ENCODE peak calls at places on chromosomes 5 and 9, in six cellular contexts. One of them, this sample, is unnamed.

GRCh38 chr5:60540855-60541805 is 158.8 kb downstream of the DEPDC1B start:
- DNase-seq in AG10803: peak
- DNase-seq in HL-60: no peak
- DNase-seq in sigmoid colon: no peak
- DNase-seq in osteocyte: no peak
- DNase-seq in cardiac fibroblast: peak
- DNase-seq in this sample: peak

GRCh38 chr5:176593273-176593869 is 16.6 kb downstream of the GPRIN1 start:
- DNase-seq in AG10803: no peak
- DNase-seq in osteocyte: no peak
- DNase-seq in HL-60: no peak
- DNase-seq in sigmoid colon: no peak
- DNase-seq in cardiac fibroblast: no peak
- DNase-seq in this sample: no peak

GRCh38 chr9:131995382-131995781 is 84.3 kb downstream of the MED27 start:
- DNase-seq in osteocyte: no peak
- DNase-seq in HL-60: no peak
- DNase-seq in sigmoid colon: no peak
- DNase-seq in cardiac fibroblast: no peak
- DNase-seq in AG10803: no peak
- DNase-seq in this sample: no peak

GRCh38 chr5:322281-322941 is 897 bp downstream of the AHRR start:
- DNase-seq in sigmoid colon: no peak
- DNase-seq in HL-60: peak
- DNase-seq in osteocyte: peak
- DNase-seq in cardiac fibroblast: peak
- DNase-seq in AG10803: peak
- DNase-seq in this sample: no peak

GRCh38 chr5:107104774-107105050 is 566.0 kb downstream of the EFNA5 start:
- DNase-seq in HL-60: no peak
- DNase-seq in cardiac fibroblast: peak
- DNase-seq in sigmoid colon: no peak
- DNase-seq in osteocyte: no peak
- DNase-seq in AG10803: no peak
- DNase-seq in this sample: no peak

GRCh38 chr9:37329576-37329975 is 92.9 kb upstream of the GRHPR start:
- DNase-seq in AG10803: peak
- DNase-seq in osteocyte: no peak
- DNase-seq in sigmoid colon: no peak
- DNase-seq in HL-60: no peak
- DNase-seq in cardiac fibroblast: peak
- DNase-seq in this sample: no peak

GRCh38 chr5:135341696-135342095 is 57.3 kb downstream of the MACROH2A1 start:
- DNase-seq in cardiac fibroblast: no peak
- DNase-seq in AG10803: no peak
- DNase-seq in HL-60: no peak
- DNase-seq in sigmoid colon: peak
- DNase-seq in osteocyte: no peak
- DNase-seq in this sample: no peak

GRCh38 chr5:58259685-58260152 is 200.2 kb downstream of the PLK2 start:
- DNase-seq in osteocyte: no peak
- DNase-seq in AG10803: peak
- DNase-seq in sigmoid colon: no peak
- DNase-seq in cardiac fibroblast: peak
- DNase-seq in HL-60: no peak
- DNase-seq in this sample: no peak

GRCh38 chr5:115297043-115297442 is 589 bp upstream of the CCDC112 start:
- DNase-seq in cardiac fibroblast: peak
- DNase-seq in sigmoid colon: no peak
- DNase-seq in HL-60: no peak
- DNase-seq in osteocyte: no peak
- DNase-seq in AG10803: peak
- DNase-seq in this sample: no peak

GRCh38 chr5:3362606-3362910 is 233.1 kb upstream of the IRX1 start:
- DNase-seq in HL-60: no peak
- DNase-seq in cardiac fibroblast: no peak
- DNase-seq in AG10803: no peak
- DNase-seq in osteocyte: no peak
- DNase-seq in sigmoid colon: peak
- DNase-seq in this sample: no peak

GRCh38 chr5:179191506-179192184 is 131.5 kb downstream of the ZNF354C start:
- DNase-seq in sigmoid colon: peak
- DNase-seq in cardiac fibroblast: no peak
- DNase-seq in osteocyte: no peak
- DNase-seq in HL-60: no peak
- DNase-seq in AG10803: no peak
- DNase-seq in this sample: no peak

GRCh38 chr5:14414615-14415515 is 166.7 kb upstream of the OTULINL start:
- DNase-seq in sigmoid colon: no peak
- DNase-seq in AG10803: no peak
- DNase-seq in HL-60: no peak
- DNase-seq in cardiac fibroblast: no peak
- DNase-seq in osteocyte: no peak
- DNase-seq in this sample: no peak

GRCh38 chr9:6829027-6829426 is 71.3 kb downstream of the KDM4C start:
- DNase-seq in osteocyte: no peak
- DNase-seq in HL-60: no peak
- DNase-seq in cardiac fibroblast: no peak
- DNase-seq in AG10803: peak
- DNase-seq in sigmoid colon: no peak
- DNase-seq in this sample: no peak

GRCh38 chr5:131230406-131230805 is 33.4 kb upstream of the CDC42SE2 start:
- DNase-seq in sigmoid colon: no peak
- DNase-seq in cardiac fibroblast: no peak
- DNase-seq in AG10803: no peak
- DNase-seq in HL-60: no peak
- DNase-seq in osteocyte: no peak
- DNase-seq in this sample: no peak

GRCh38 chr5:16616536-16617271 is at the start of gene RETREG1:
- DNase-seq in AG10803: no peak
- DNase-seq in HL-60: peak
- DNase-seq in cardiac fibroblast: peak
- DNase-seq in sigmoid colon: peak
- DNase-seq in osteocyte: peak
- DNase-seq in this sample: peak

GRCh38 chr9:121720311-121720991 is 69.0 kb downstream of the DAB2IP start:
- DNase-seq in sigmoid colon: no peak
- DNase-seq in osteocyte: no peak
- DNase-seq in HL-60: no peak
- DNase-seq in AG10803: no peak
- DNase-seq in cardiac fibroblast: no peak
- DNase-seq in this sample: no peak

GRCh38 chr5:157451806-157452205 is 8.2 kb upstream of the NIPAL4 start:
- DNase-seq in cardiac fibroblast: no peak
- DNase-seq in AG10803: no peak
- DNase-seq in sigmoid colon: no peak
- DNase-seq in osteocyte: no peak
- DNase-seq in HL-60: no peak
- DNase-seq in this sample: no peak

GRCh38 chr9:93091453-93092081 is 4.5 kb upstream of the CARD19 start:
- DNase-seq in sigmoid colon: peak
- DNase-seq in cardiac fibroblast: peak
- DNase-seq in AG10803: peak
- DNase-seq in HL-60: peak
- DNase-seq in osteocyte: peak
- DNase-seq in this sample: no peak

GRCh38 chr5:81192351-81192750 is 40.8 kb upstream of the CKMT2 start:
- DNase-seq in HL-60: no peak
- DNase-seq in AG10803: no peak
- DNase-seq in osteocyte: no peak
- DNase-seq in sigmoid colon: no peak
- DNase-seq in cardiac fibroblast: no peak
- DNase-seq in this sample: no peak

GRCh38 chr5:59193616-59194319 is 610.9 kb downstream of the RAB3C start:
- DNase-seq in osteocyte: no peak
- DNase-seq in sigmoid colon: peak
- DNase-seq in AG10803: peak
- DNase-seq in cardiac fibroblast: peak
- DNase-seq in HL-60: peak
- DNase-seq in this sample: no peak

GRCh38 chr9:132143359-132143758 is 18.5 kb upstream of the NTNG2 start:
- DNase-seq in cardiac fibroblast: no peak
- DNase-seq in sigmoid colon: no peak
- DNase-seq in AG10803: no peak
- DNase-seq in HL-60: no peak
- DNase-seq in osteocyte: no peak
- DNase-seq in this sample: no peak

GRCh38 chr5:59569608-59570334 is 323.8 kb downstream of the PDE4D start:
- DNase-seq in HL-60: no peak
- DNase-seq in cardiac fibroblast: no peak
- DNase-seq in sigmoid colon: no peak
- DNase-seq in AG10803: no peak
- DNase-seq in osteocyte: no peak
- DNase-seq in this sample: no peak

GRCh38 chr9:98038958-98039357 is 17.6 kb upstream of the NANS start:
- DNase-seq in sigmoid colon: no peak
- DNase-seq in HL-60: no peak
- DNase-seq in AG10803: no peak
- DNase-seq in cardiac fibroblast: no peak
- DNase-seq in osteocyte: no peak
- DNase-seq in this sample: no peak
- TF ChIP-seq CTCF in sigmoid colon: no peak
- TF ChIP-seq CTCF in HL-60: no peak
- TF ChIP-seq CTCF in AG10803: no peak
- TF ChIP-seq CTCF in cardiac fibroblast: no peak
- TF ChIP-seq CTCF in osteocyte: no peak
- TF ChIP-seq CTCF in this sample: no peak

DNA sequence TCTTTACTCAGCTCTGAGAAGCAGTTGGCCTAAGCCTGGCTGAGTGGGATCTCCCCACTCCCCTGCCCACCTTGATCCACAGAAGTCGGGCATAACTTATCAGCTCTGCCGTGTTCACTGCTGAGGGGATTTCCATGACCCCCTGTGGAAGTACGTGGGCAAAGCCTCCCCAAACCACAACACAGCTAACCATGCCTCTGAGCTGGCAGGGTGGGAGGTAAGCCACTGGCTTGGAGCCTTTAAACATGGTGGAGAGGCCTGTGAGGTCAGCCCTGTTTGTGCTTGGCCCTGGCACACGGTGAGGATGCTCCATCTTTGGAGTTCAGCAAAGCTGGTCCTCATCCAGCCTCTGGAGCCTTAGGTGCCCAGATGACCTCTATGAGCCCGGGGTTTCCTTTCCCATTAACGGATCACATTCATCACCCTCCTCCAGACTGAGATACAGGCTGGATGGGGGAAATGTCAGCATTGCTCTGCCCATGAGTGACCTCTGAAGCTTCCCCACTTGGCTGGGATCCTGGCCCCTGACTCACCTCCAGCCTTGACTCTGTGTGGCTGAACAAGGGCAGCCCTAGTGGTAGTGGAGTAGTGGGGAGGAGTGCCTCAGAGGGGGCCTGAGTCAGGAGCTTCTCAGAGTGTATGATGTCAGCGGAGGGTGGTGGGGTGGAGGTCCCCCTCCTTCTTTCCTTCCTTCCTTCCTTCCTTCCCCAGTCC is 6.2 kb downstream of the PDLIM4 start:
- DNase-seq in sigmoid colon: peak
- DNase-seq in cardiac fibroblast: peak
- DNase-seq in HL-60: no peak
- DNase-seq in AG10803: peak
- DNase-seq in osteocyte: peak
- DNase-seq in this sample: no peak
- TF ChIP-seq CTCF in sigmoid colon: no peak
- TF ChIP-seq CTCF in cardiac fibroblast: peak
- TF ChIP-seq CTCF in HL-60: no peak
- TF ChIP-seq CTCF in AG10803: peak
- TF ChIP-seq CTCF in osteocyte: no peak
- TF ChIP-seq CTCF in this sample: no peak

GRCh38 chr9:137912671-137913070 is 35.1 kb downstream of the CACNA1B start:
- DNase-seq in osteocyte: no peak
- DNase-seq in sigmoid colon: no peak
- DNase-seq in AG10803: no peak
- DNase-seq in HL-60: no peak
- DNase-seq in cardiac fibroblast: no peak
- DNase-seq in this sample: no peak

GRCh38 chr9:137917116-137917515 is 39.5 kb downstream of the CACNA1B start:
- DNase-seq in sigmoid colon: no peak
- DNase-seq in HL-60: no peak
- DNase-seq in AG10803: no peak
- DNase-seq in osteocyte: peak
- DNase-seq in cardiac fibroblast: no peak
- DNase-seq in this sample: no peak

GRCh38 chr9:137913132-137913531 is 35.5 kb downstream of the CACNA1B start:
- DNase-seq in HL-60: no peak
- DNase-seq in AG10803: no peak
- DNase-seq in osteocyte: peak
- DNase-seq in cardiac fibroblast: no peak
- DNase-seq in sigmoid colon: no peak
- DNase-seq in this sample: no peak

GRCh38 chr9:137916540-137916939 is 39.0 kb downstream of the CACNA1B start:
- DNase-seq in HL-60: no peak
- DNase-seq in cardiac fibroblast: no peak
- DNase-seq in osteocyte: peak
- DNase-seq in sigmoid colon: no peak
- DNase-seq in AG10803: no peak
- DNase-seq in this sample: no peak

DNA sequence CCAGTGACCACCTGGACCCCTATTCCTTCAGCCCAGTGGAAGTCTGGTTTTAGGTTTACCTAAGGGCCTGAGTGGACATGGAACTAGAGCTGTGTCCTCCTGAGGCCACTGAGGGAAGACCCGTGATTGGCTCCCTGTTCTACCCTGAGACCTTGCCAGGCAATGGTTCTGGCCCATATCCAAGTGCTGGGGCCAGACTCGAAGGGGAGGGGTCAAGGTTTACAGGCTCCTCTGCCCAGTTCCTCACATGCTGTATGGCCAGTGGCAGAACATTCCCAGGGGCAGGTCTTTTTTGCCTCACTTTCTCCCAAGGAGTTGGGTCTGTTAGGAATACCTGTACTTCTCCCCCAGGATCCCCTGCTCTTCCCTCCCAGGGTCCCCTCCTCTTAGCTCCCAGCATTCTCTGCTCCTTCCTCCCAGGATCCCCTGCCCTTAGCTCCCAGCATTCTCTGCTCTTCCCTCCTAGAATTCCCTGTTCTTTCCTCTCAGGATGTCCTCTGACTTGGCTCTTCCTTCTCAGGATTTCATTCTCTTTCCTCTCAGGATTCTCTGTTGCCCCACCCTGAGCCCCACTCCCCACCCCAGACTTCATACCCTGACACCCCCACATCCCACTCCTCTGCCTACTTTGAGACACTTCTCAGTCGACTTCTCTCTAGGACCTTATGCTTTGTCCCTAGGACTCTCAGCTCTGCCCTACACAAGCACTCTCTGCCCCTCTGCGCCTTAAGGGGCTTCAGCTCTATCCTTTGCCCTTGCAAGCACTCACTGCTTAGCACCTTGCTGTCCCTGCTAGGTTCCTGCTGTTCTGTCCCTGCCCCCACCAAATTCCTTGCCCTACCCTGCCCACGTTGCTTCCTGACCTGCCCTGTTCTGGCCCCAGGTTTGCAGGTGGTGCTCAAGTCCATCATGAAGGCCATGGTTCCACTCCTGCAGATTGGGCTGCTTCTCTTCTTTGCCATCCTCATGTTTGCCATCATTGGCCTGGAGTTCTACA is 36.5 kb downstream of the CACNA1B start:
- DNase-seq in sigmoid colon: no peak
- DNase-seq in osteocyte: peak
- DNase-seq in HL-60: no peak
- DNase-seq in AG10803: no peak
- DNase-seq in cardiac fibroblast: no peak
- DNase-seq in this sample: no peak
- TF ChIP-seq CTCF in sigmoid colon: no peak
- TF ChIP-seq CTCF in osteocyte: no peak
- TF ChIP-seq CTCF in HL-60: no peak
- TF ChIP-seq CTCF in AG10803: no peak
- TF ChIP-seq CTCF in cardiac fibroblast: no peak
- TF ChIP-seq CTCF in this sample: no peak

GRCh38 chr5:150487199-150488061 is 20.5 kb upstream of the NDST1 start:
- DNase-seq in AG10803: peak
- DNase-seq in sigmoid colon: no peak
- DNase-seq in HL-60: peak
- DNase-seq in cardiac fibroblast: peak
- DNase-seq in osteocyte: no peak
- DNase-seq in this sample: peak
- TF ChIP-seq CTCF in AG10803: peak
- TF ChIP-seq CTCF in sigmoid colon: no peak
- TF ChIP-seq CTCF in HL-60: no peak
- TF ChIP-seq CTCF in cardiac fibroblast: peak
- TF ChIP-seq CTCF in osteocyte: no peak
- TF ChIP-seq CTCF in this sample: no peak

This sample was measured in heart right ventricle.